ENCODE peak calls at places on chromosome 4, in eight cellular contexts. B, P, T, J, O, S, Q and Y are unnamed samples.
A peak's percentile ranks its signal among the peaks of the same experiment; 100 is the strongest.

GRCh38 chr4:150126201-150126879 is 48.1 kb downstream of the DCLK2 start:
- DNase-seq in T (no peak), O (no peak), P (peak; percentile 13), B (peak; percentile 74), J (no peak), Q (no peak), S (no peak), Y (no peak)

GRCh38 chr4:139988863-139989765 is 164.9 kb downstream of the MAML3 start:
- DNase-seq in J (no peak), B (peak; percentile 93), T (no peak), O (peak; percentile 54), S (no peak), Q (peak; percentile 77), P (no peak), Y (peak; percentile 94)

GRCh38 chr4:114383721-114384120 is 214.9 kb upstream of the UGT8 start:
- DNase-seq in S (no peak), O (no peak), Q (peak; percentile 69), T (no peak), B (peak; percentile 85), P (no peak), J (no peak), Y (peak; percentile 80)

GRCh38 chr4:27318740-27319139 is 458.1 kb downstream of the STIM2 start:
- DNase-seq in B (peak; percentile 5), P (peak; percentile 18), S (peak; percentile 53), J (no peak), Q (no peak), O (no peak), T (no peak), Y (no peak)

GRCh38 chr4:25889626-25890025 is 24.4 kb upstream of the SMIM20 start:
- DNase-seq in Q (no peak), T (no peak), O (no peak), J (no peak), B (no peak), S (no peak), P (peak; percentile 34), Y (no peak)

GRCh38 chr4:109994415-109994827 is 81.7 kb downstream of the EGF start:
- DNase-seq in B (no peak), S (no peak), Q (no peak), P (peak; percentile 4), O (no peak), J (no peak), T (no peak), Y (no peak)

GRCh38 chr4:15673337-15673736 is 8.3 kb upstream of the FAM200B start:
- DNase-seq in Q (no peak), B (no peak), T (no peak), P (no peak), O (no peak), J (no peak), S (no peak), Y (no peak)

GRCh38 chr4:182254381-182254780 is 11.2 kb downstream of the TENM3 start:
- DNase-seq in S (no peak), Q (no peak), T (no peak), P (no peak), B (no peak), J (no peak), O (no peak), Y (no peak)

GRCh38 chr4:163400911-163401310 is 57.2 kb downstream of the NPY5R start:
- DNase-seq in J (no peak), P (no peak), O (no peak), Q (no peak), S (no peak), B (no peak), T (no peak), Y (no peak)

GRCh38 chr4:100095729-100096595 is 94.3 kb downstream of the DDIT4L start:
- DNase-seq in T (peak; percentile 12), J (peak; percentile 50), Q (peak; percentile 13), P (peak; percentile 38), B (peak; percentile 86), S (peak; percentile 61), O (peak; percentile 77), Y (peak; percentile 85)

GRCh38 chr4:148166132-148166531 is 276.1 kb downstream of the NR3C2 start:
- DNase-seq in P (no peak), Q (no peak), O (no peak), S (no peak), J (no peak), B (peak; percentile 4), T (no peak), Y (peak; percentile 4)

GRCh38 chr4:116357758-116358157 is 727.6 kb downstream of the TRAM1L1 start:
- DNase-seq in B (peak; percentile 4), J (no peak), O (no peak), T (no peak), Q (no peak), S (no peak), P (peak; percentile 33), Y (peak; percentile 69)

GRCh38 chr4:6703786-6704185 is 5.9 kb downstream of the MRFAP1L1 start:
- DNase-seq in B (peak; percentile 50), S (no peak), J (no peak), P (peak; percentile 22), Q (no peak), T (no peak), O (no peak), Y (no peak)

GRCh38 chr4:174591243-174592021 is 69.1 kb upstream of the HPGD start:
- DNase-seq in P (no peak), Q (no peak), J (no peak), B (no peak), O (no peak), S (no peak), T (no peak), Y (no peak)

GRCh38 chr4:90226734-90227133 is 99.5 kb downstream of the CCSER1 start:
- DNase-seq in T (no peak), Q (no peak), J (no peak), B (peak; percentile 0), S (no peak), P (no peak), O (no peak), Y (peak; percentile 95)

GRCh38 chr4:182808673-182809416 is 108.3 kb downstream of the DCTD start:
- DNase-seq in S (no peak), T (no peak), J (no peak), O (no peak), P (peak; percentile 37), B (peak; percentile 14), Q (no peak), Y (no peak)

GRCh38 chr4:86895692-86896488 is 3.7 kb upstream of the C4orf36 start:
- DNase-seq in O (no peak), P (peak; percentile 68), J (no peak), B (peak; percentile 85), T (peak; percentile 36), S (peak; percentile 41), Q (no peak), Y (peak; percentile 80)

GRCh38 chr4:112055100-112055499 is 90.2 kb upstream of the FAM241A start:
- DNase-seq in S (no peak), B (no peak), O (no peak), Q (no peak), J (no peak), T (no peak), P (no peak), Y (no peak)